ENCODE peak calls at places on chromosomes 2 and 18, in six cellular contexts. M, A, L, X, G and P are unnamed samples.

GRCh38 chr2:2640371-2640770 is 309.3 kb upstream of the MYT1L start:
- DNase-seq in M (no peak), A (no peak), L (no peak), X (no peak), G (no peak), P (no peak)

GRCh38 chr2:7023542-7023941 is 106.3 kb downstream of the RNF144A start:
- DNase-seq in M (no peak), A (no peak), L (peak; percentile 44), X (no peak), G (no peak), P (no peak)

GRCh38 chr2:42368817-42369550 is 8.0 kb upstream of the COX7A2L start:
- DNase-seq in M (no peak), A (no peak), L (no peak), X (no peak), G (no peak), P (no peak)

GRCh38 chr2:112065966-112066365 is 10.9 kb downstream of the TMEM87B start:
- DNase-seq in M (no peak), A (no peak), L (peak; percentile 80), X (peak; percentile 51), G (no peak), P (no peak)

GRCh38 chr2:45637440-45637839 is 14.0 kb upstream of the PRKCE start:
- DNase-seq in M (no peak), A (peak; percentile 41), L (peak; percentile 55), X (peak; percentile 18), G (no peak), P (no peak)

GRCh38 chr2:189558516-189559263 is 21.9 kb downstream of the SLC40A1 start:
- DNase-seq in M (no peak), A (no peak), L (no peak), X (no peak), G (no peak), P (no peak)

GRCh38 chr2:207163815-207164747 is 1.7 kb downstream of the KLF7 start:
- DNase-seq in M (no peak), A (no peak), L (peak; percentile 63), X (peak; percentile 28), G (no peak), P (no peak)

GRCh38 chr2:47094519-47095155 is 60.5 kb downstream of the STPG4 start:
- DNase-seq in M (no peak), A (no peak), L (peak; percentile 91), X (no peak), G (peak; percentile 74), P (no peak)

GRCh38 chr18:11872479-11873136 is 21.4 kb downstream of the CHMP1B start:
- DNase-seq in M (no peak), A (no peak), L (peak; percentile 40), X (no peak), G (no peak), P (no peak)

GRCh38 chr18:36298113-36298701 is 694 bp downstream of the FHOD3 start:
- DNase-seq in M (no peak), A (no peak), L (peak; percentile 55), X (no peak), G (peak; percentile 80), P (peak; percentile 60)

GRCh38 chr2:134173338-134174016 is 80.4 kb upstream of the MGAT5 start:
- DNase-seq in M (no peak), A (no peak), L (no peak), X (no peak), G (no peak), P (no peak)

GRCh38 chr18:34783485-34783884 is 73.4 kb downstream of the DTNA start:
- DNase-seq in M (no peak), A (no peak), L (peak; percentile 40), X (no peak), G (no peak), P (no peak)

GRCh38 chr2:85436836-85437487 is 18.4 kb downstream of the SH2D6 start:
- DNase-seq in M (no peak), A (no peak), L (no peak), X (no peak), G (no peak), P (no peak)

GRCh38 chr2:62382122-62382521 is 123.9 kb downstream of the TMEM17 start:
- DNase-seq in M (no peak), A (no peak), L (no peak), X (no peak), G (no peak), P (no peak)

GRCh38 chr2:46184794-46185583 is 112.2 kb upstream of the EPAS1 start:
- DNase-seq in M (no peak), A (no peak), L (no peak), X (no peak), G (no peak), P (peak; percentile 46)

GRCh38 chr18:13513015-13513414 is 213.3 kb downstream of the FAM210A start:
- DNase-seq in M (no peak), A (no peak), L (no peak), X (no peak), G (peak; percentile 50), P (no peak)

GRCh38 chr2:3377279-3377611 is 373 bp downstream of the EIPR1 start:
- DNase-seq in M (no peak), A (peak; percentile 19), L (peak; percentile 72), X (peak; percentile 11), G (peak; percentile 76), P (no peak)

GRCh38 chr18:11947214-11948119 is 33.8 kb upstream of the IMPA2 start:
- DNase-seq in M (no peak), A (peak; percentile 69), L (peak; percentile 97), X (peak; percentile 69), G (no peak), P (peak; percentile 89)

GRCh38 chr2:109153005-109153404 is 24.0 kb downstream of the SH3RF3 start:
- DNase-seq in M (no peak), A (no peak), L (no peak), X (no peak), G (no peak), P (no peak)

GRCh38 chr2:109148347-109148746 is 19.3 kb downstream of the SH3RF3 start:
- DNase-seq in M (no peak), A (no peak), L (peak; percentile 86), X (no peak), G (no peak), P (no peak)

GRCh38 chr2:109148991-109149645 is 20.1 kb downstream of the SH3RF3 start:
- DNase-seq in M (no peak), A (no peak), L (no peak), X (no peak), G (no peak), P (no peak)

GRCh38 chr2:109151519-109151918 is 22.5 kb downstream of the SH3RF3 start:
- DNase-seq in M (no peak), A (no peak), L (no peak), X (no peak), G (no peak), P (no peak)

GRCh38 chr2:109150559-109150958 is 21.6 kb downstream of the SH3RF3 start:
- DNase-seq in M (no peak), A (no peak), L (no peak), X (no peak), G (no peak), P (no peak)
- H3K79me2 ChIP-seq in M (no peaks in the 10 kb centered on the region), A (peaks cover 2% of the 10 kb centered on the region), L (peaks cover 70% of the 10 kb centered on the region), X (peaks cover 98% of the 10 kb centered on the region), G (peaks cover 78% of the 10 kb centered on the region), P (no peaks in the 10 kb centered on the region)

GRCh38 chr2:135948141-135948540 is 37.3 kb downstream of the DARS1 start:
- DNase-seq in M (no peak), A (no peak), L (no peak), X (no peak), G (no peak), P (no peak)

GRCh38 chr2:135951071-135951583 is 34.3 kb downstream of the DARS1 start:
- DNase-seq in M (no peak), A (no peak), L (no peak), X (no peak), G (no peak), P (no peak)

GRCh38 chr2:135952891-135953290 is 32.5 kb downstream of the DARS1 start:
- DNase-seq in M (no peak), A (no peak), L (no peak), X (no peak), G (no peak), P (no peak)

GRCh38 chr2:135948642-135949355 is 36.6 kb downstream of the DARS1 start:
- DNase-seq in M (no peak), A (no peak), L (peak; percentile 85), X (no peak), G (no peak), P (no peak)

DNA sequence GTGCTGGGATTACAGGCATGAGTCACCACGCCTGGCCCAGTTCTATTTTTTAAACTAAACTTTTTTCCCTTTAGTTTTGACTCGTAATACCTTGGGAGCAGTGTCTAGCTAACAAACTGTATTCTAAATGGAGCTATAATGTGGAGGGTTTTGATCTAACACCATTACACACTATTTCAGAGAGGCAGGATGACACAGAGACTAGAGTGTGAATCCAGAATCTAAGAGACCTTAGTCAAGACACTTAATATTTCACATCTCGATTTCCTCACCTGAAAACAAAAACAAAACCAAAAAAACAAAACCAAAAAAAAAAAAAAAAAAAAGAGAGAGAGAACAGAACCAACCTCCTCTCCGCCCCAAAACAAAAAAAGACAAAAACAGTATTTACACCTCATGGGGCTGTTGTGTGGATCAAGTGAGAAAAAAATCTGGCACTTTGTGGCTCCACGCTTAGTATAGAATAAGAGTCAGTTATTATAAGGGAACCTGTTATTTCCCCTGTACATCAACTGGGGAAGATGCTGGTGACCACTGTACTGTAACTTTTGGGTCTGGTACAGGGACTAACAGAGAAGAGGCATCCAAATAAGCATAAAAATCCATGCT is 31.3 kb downstream of the DARS1 start:
- DNase-seq in M (no peak), A (no peak), L (no peak), X (no peak), G (no peak), P (no peak)
- H3K79me2 ChIP-seq in M (peaks cover 92% of the 10 kb centered on the region), A (peaks cover 3% of the 10 kb centered on the region), L (peaks cover 96% of the 10 kb centered on the region), X (peaks cover 41% of the 10 kb centered on the region), G (peaks cover 27% of the 10 kb centered on the region), P (peaks cover 2% of the 10 kb centered on the region)

GRCh38 chr2:201447116-201447515 is 4.1 kb downstream of the TRAK2 start:
- DNase-seq in M (no peak), A (no peak), L (no peak), X (no peak), G (no peak), P (no peak)
- H3K79me2 ChIP-seq in M (peaks cover 22% of the 10 kb centered on the region), A (peaks cover 14% of the 10 kb centered on the region), L (peaks cover 88% of the 10 kb centered on the region), X (peaks cover 27% of the 10 kb centered on the region), G (peaks cover 78% of the 10 kb centered on the region), P (peaks cover 1% of the 10 kb centered on the region)

GRCh38 chr2:232925153-232925768 is 55.2 kb downstream of the SNORC start:
- DNase-seq in M (no peak), A (no peak), L (no peak), X (no peak), G (no peak), P (peak; percentile 59)

GRCh38 chr2:232927041-232927792 is 57.2 kb downstream of the SNORC start:
- DNase-seq in M (no peak), A (no peak), L (peak; percentile 35), X (no peak), G (peak; percentile 55), P (no peak)

GRCh38 chr2:232926448-232927040 is 56.5 kb downstream of the SNORC start:
- DNase-seq in M (no peak), A (no peak), L (no peak), X (no peak), G (peak; percentile 43), P (peak; percentile 38)

GRCh38 chr2:232925769-232926163 is 55.7 kb downstream of the SNORC start:
- DNase-seq in M (no peak), A (no peak), L (no peak), X (no peak), G (no peak), P (no peak)

DNA sequence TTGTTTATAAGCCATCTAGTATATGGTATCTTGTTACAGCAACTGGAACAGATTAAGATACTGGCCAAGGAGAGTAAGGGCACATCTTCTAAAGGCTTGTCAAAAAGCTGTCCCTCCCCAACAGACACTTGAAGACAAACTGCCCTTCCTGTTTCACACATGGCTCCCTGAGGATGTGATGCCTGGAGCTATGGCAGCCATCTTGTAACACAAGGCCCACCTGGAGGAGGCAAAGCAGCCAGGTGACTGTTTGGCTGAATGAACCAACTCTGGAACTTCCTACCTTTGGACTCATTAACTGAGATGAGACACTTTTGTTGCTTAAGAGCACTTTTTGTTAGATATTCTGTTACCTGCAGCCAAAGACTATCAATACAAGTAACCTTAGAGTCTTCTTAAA is 54.4 kb downstream of the SNORC start:
- DNase-seq in M (no peak), A (no peak), L (no peak), X (no peak), G (no peak), P (no peak)
- H3K79me2 ChIP-seq in M (no peaks in the 10 kb centered on the region), A (no peaks in the 10 kb centered on the region), L (no peaks in the 10 kb centered on the region), X (no peaks in the 10 kb centered on the region), G (no peaks in the 10 kb centered on the region), P (no peaks in the 10 kb centered on the region)